ENCODE peak calls at places on chromosomes 16 and 17, in eight cellular contexts. One of them, this sample, is unnamed.

GRCh38 chr16:89476811-89477261 is 13.5 kb downstream of the ANKRD11 start:
- DNase-seq in lung: no peak
- DNase-seq in T47D: no peak
- DNase-seq in glutamatergic neuron: no peak
- DNase-seq in effector memory CD8-positive, alpha-beta T cell: no peak
- DNase-seq in GM04503: no peak
- DNase-seq in stomach: no peak
- DNase-seq in activated T-cell treated with anti-CD3 and anti-CD28 coated beads, Interleukin-2, amount 50 U/mL, for 24 hours: no peak
- DNase-seq in this sample: no peak

GRCh38 chr17:81294512-81295030 is 536 bp downstream of the SLC38A10 start:
- DNase-seq in lung: no peak
- DNase-seq in T47D: no peak
- DNase-seq in glutamatergic neuron: no peak
- DNase-seq in effector memory CD8-positive, alpha-beta T cell: no peak
- DNase-seq in GM04503: no peak
- DNase-seq in stomach: peak
- DNase-seq in activated T-cell treated with anti-CD3 and anti-CD28 coated beads, Interleukin-2, amount 50 U/mL, for 24 hours: peak
- DNase-seq in this sample: peak

GRCh38 chr17:80277751-80278671 is 17.4 kb downstream of the RNF213 start:
- DNase-seq in lung: no peak
- DNase-seq in T47D: no peak
- DNase-seq in glutamatergic neuron: no peak
- DNase-seq in effector memory CD8-positive, alpha-beta T cell: no peak
- DNase-seq in GM04503: no peak
- DNase-seq in stomach: no peak
- DNase-seq in activated T-cell treated with anti-CD3 and anti-CD28 coated beads, Interleukin-2, amount 50 U/mL, for 24 hours: no peak
- DNase-seq in this sample: no peak

GRCh38 chr17:48314716-48315115 is 115.3 kb downstream of the SKAP1 start:
- DNase-seq in lung: no peak
- DNase-seq in T47D: no peak
- DNase-seq in glutamatergic neuron: no peak
- DNase-seq in effector memory CD8-positive, alpha-beta T cell: no peak
- DNase-seq in GM04503: no peak
- DNase-seq in stomach: no peak
- DNase-seq in activated T-cell treated with anti-CD3 and anti-CD28 coated beads, Interleukin-2, amount 50 U/mL, for 24 hours: no peak
- DNase-seq in this sample: no peak

GRCh38 chr17:68955181-68955841 is at the start of gene ABCA8:
- DNase-seq in lung: no peak
- DNase-seq in T47D: no peak
- DNase-seq in glutamatergic neuron: no peak
- DNase-seq in effector memory CD8-positive, alpha-beta T cell: no peak
- DNase-seq in GM04503: no peak
- DNase-seq in stomach: no peak
- DNase-seq in activated T-cell treated with anti-CD3 and anti-CD28 coated beads, Interleukin-2, amount 50 U/mL, for 24 hours: no peak
- DNase-seq in this sample: peak

GRCh38 chr16:56198044-56198754 is 6.9 kb downstream of the GNAO1 start:
- DNase-seq in lung: no peak
- DNase-seq in T47D: no peak
- DNase-seq in glutamatergic neuron: no peak
- DNase-seq in effector memory CD8-positive, alpha-beta T cell: no peak
- DNase-seq in GM04503: no peak
- DNase-seq in stomach: no peak
- DNase-seq in activated T-cell treated with anti-CD3 and anti-CD28 coated beads, Interleukin-2, amount 50 U/mL, for 24 hours: no peak
- DNase-seq in this sample: no peak

GRCh38 chr17:28711723-28712036 is at the start of gene PROCA1:
- DNase-seq in lung: no peak
- DNase-seq in T47D: no peak
- DNase-seq in glutamatergic neuron: peak
- DNase-seq in effector memory CD8-positive, alpha-beta T cell: no peak
- DNase-seq in GM04503: no peak
- DNase-seq in stomach: no peak
- DNase-seq in activated T-cell treated with anti-CD3 and anti-CD28 coated beads, Interleukin-2, amount 50 U/mL, for 24 hours: no peak
- DNase-seq in this sample: no peak

GRCh38 chr16:88798772-88799455 is 4.7 kb upstream of the CDT1 start:
- DNase-seq in lung: no peak
- DNase-seq in T47D: no peak
- DNase-seq in glutamatergic neuron: no peak
- DNase-seq in effector memory CD8-positive, alpha-beta T cell: no peak
- DNase-seq in GM04503: no peak
- DNase-seq in stomach: no peak
- DNase-seq in activated T-cell treated with anti-CD3 and anti-CD28 coated beads, Interleukin-2, amount 50 U/mL, for 24 hours: no peak
- DNase-seq in this sample: no peak

GRCh38 chr16:23392223-23392600 is 60.8 kb downstream of the COG7 start:
- DNase-seq in lung: no peak
- DNase-seq in T47D: no peak
- DNase-seq in glutamatergic neuron: no peak
- DNase-seq in effector memory CD8-positive, alpha-beta T cell: no peak
- DNase-seq in GM04503: no peak
- DNase-seq in stomach: no peak
- DNase-seq in activated T-cell treated with anti-CD3 and anti-CD28 coated beads, Interleukin-2, amount 50 U/mL, for 24 hours: no peak
- DNase-seq in this sample: no peak

GRCh38 chr16:10126686-10127085 is 55.5 kb downstream of the GRIN2A start:
- DNase-seq in lung: no peak
- DNase-seq in T47D: no peak
- DNase-seq in glutamatergic neuron: no peak
- DNase-seq in effector memory CD8-positive, alpha-beta T cell: no peak
- DNase-seq in GM04503: no peak
- DNase-seq in stomach: no peak
- DNase-seq in activated T-cell treated with anti-CD3 and anti-CD28 coated beads, Interleukin-2, amount 50 U/mL, for 24 hours: no peak
- DNase-seq in this sample: no peak

GRCh38 chr17:1156864-1157263 is 22.9 kb downstream of the ABR start:
- DNase-seq in lung: no peak
- DNase-seq in T47D: no peak
- DNase-seq in glutamatergic neuron: no peak
- DNase-seq in effector memory CD8-positive, alpha-beta T cell: no peak
- DNase-seq in GM04503: no peak
- DNase-seq in stomach: no peak
- DNase-seq in activated T-cell treated with anti-CD3 and anti-CD28 coated beads, Interleukin-2, amount 50 U/mL, for 24 hours: no peak
- DNase-seq in this sample: no peak

GRCh38 chr16:71542377-71542776 is 16.2 kb downstream of the CHST4 start:
- DNase-seq in lung: peak
- DNase-seq in T47D: no peak
- DNase-seq in glutamatergic neuron: peak
- DNase-seq in effector memory CD8-positive, alpha-beta T cell: peak
- DNase-seq in GM04503: no peak
- DNase-seq in stomach: peak
- DNase-seq in activated T-cell treated with anti-CD3 and anti-CD28 coated beads, Interleukin-2, amount 50 U/mL, for 24 hours: peak
- DNase-seq in this sample: peak

GRCh38 chr17:7927596-7927995 is 2.1 kb downstream of the KCNAB3 start:
- DNase-seq in lung: no peak
- DNase-seq in T47D: no peak
- DNase-seq in glutamatergic neuron: no peak
- DNase-seq in effector memory CD8-positive, alpha-beta T cell: no peak
- DNase-seq in GM04503: no peak
- DNase-seq in stomach: no peak
- DNase-seq in activated T-cell treated with anti-CD3 and anti-CD28 coated beads, Interleukin-2, amount 50 U/mL, for 24 hours: no peak
- DNase-seq in this sample: no peak

GRCh38 chr17:67474081-67474661 is 97.1 kb downstream of the PITPNC1 start:
- DNase-seq in lung: no peak
- DNase-seq in T47D: no peak
- DNase-seq in glutamatergic neuron: no peak
- DNase-seq in effector memory CD8-positive, alpha-beta T cell: no peak
- DNase-seq in GM04503: peak
- DNase-seq in stomach: no peak
- DNase-seq in activated T-cell treated with anti-CD3 and anti-CD28 coated beads, Interleukin-2, amount 50 U/mL, for 24 hours: no peak
- DNase-seq in this sample: no peak

GRCh38 chr17:76076765-76077581 is 2.0 kb upstream of the ZACN start:
- DNase-seq in lung: no peak
- DNase-seq in T47D: no peak
- DNase-seq in glutamatergic neuron: no peak
- DNase-seq in effector memory CD8-positive, alpha-beta T cell: peak
- DNase-seq in GM04503: no peak
- DNase-seq in stomach: no peak
- DNase-seq in activated T-cell treated with anti-CD3 and anti-CD28 coated beads, Interleukin-2, amount 50 U/mL, for 24 hours: peak
- DNase-seq in this sample: no peak

GRCh38 chr16:27468941-27469531 is 67.1 kb downstream of the IL21R start:
- DNase-seq in lung: no peak
- DNase-seq in T47D: no peak
- DNase-seq in glutamatergic neuron: no peak
- DNase-seq in effector memory CD8-positive, alpha-beta T cell: no peak
- DNase-seq in GM04503: no peak
- DNase-seq in stomach: no peak
- DNase-seq in activated T-cell treated with anti-CD3 and anti-CD28 coated beads, Interleukin-2, amount 50 U/mL, for 24 hours: no peak
- DNase-seq in this sample: no peak

GRCh38 chr16:49822649-49823370 is 33.1 kb downstream of the ZNF423 start:
- DNase-seq in lung: no peak
- DNase-seq in T47D: no peak
- DNase-seq in glutamatergic neuron: no peak
- DNase-seq in effector memory CD8-positive, alpha-beta T cell: no peak
- DNase-seq in GM04503: no peak
- DNase-seq in stomach: no peak
- DNase-seq in activated T-cell treated with anti-CD3 and anti-CD28 coated beads, Interleukin-2, amount 50 U/mL, for 24 hours: no peak
- DNase-seq in this sample: no peak

GRCh38 chr17:9564104-9564503 is 11.5 kb downstream of the STX8 start:
- DNase-seq in lung: no peak
- DNase-seq in T47D: no peak
- DNase-seq in glutamatergic neuron: no peak
- DNase-seq in effector memory CD8-positive, alpha-beta T cell: no peak
- DNase-seq in GM04503: no peak
- DNase-seq in stomach: no peak
- DNase-seq in activated T-cell treated with anti-CD3 and anti-CD28 coated beads, Interleukin-2, amount 50 U/mL, for 24 hours: no peak
- DNase-seq in this sample: no peak

GRCh38 chr17:45227631-45228120 is 6.0 kb downstream of the FMNL1 start:
- DNase-seq in lung: no peak
- DNase-seq in T47D: no peak
- DNase-seq in glutamatergic neuron: no peak
- DNase-seq in effector memory CD8-positive, alpha-beta T cell: no peak
- DNase-seq in GM04503: no peak
- DNase-seq in stomach: no peak
- DNase-seq in activated T-cell treated with anti-CD3 and anti-CD28 coated beads, Interleukin-2, amount 50 U/mL, for 24 hours: peak
- DNase-seq in this sample: no peak